ENCODE peak calls at places on chromosomes 16 and 17, in seven cellular contexts. P, Y, G, F, S, B and Q are unnamed samples.

GRCh38 chr17:6463616-6464445 is 19.6 kb downstream of the PIMREG start:
- DNase-seq in F (no peak), S (no peak), Y (no peak), B (no peak), P (no peak), G (no peak), Q (no peak)

GRCh38 chr17:27545562-27546229 is 85.3 kb upstream of the LGALS9 start:
- DNase-seq in S (peak; percentile 43), Y (no peak), F (no peak), P (no peak), B (no peak), G (peak; percentile 88), Q (no peak)

GRCh38 chr17:52025231-52025630 is 133.3 kb downstream of the CA10 start:
- DNase-seq in G (peak; percentile 22), S (no peak), F (no peak), Y (no peak), B (no peak), P (no peak), Q (no peak)

GRCh38 chr16:78925071-78925714 is 675.3 kb downstream of the MAF start:
- DNase-seq in S (no peak), P (peak; percentile 45), B (no peak), Y (no peak), G (no peak), F (no peak), Q (no peak)

GRCh38 chr17:42687707-42688275 is 5.5 kb downstream of the CNTNAP1 start:
- DNase-seq in P (no peak), Y (no peak), G (no peak), F (no peak), S (no peak), B (no peak), Q (no peak)

GRCh38 chr17:51908841-51909537 is 249.5 kb downstream of the CA10 start:
- DNase-seq in P (no peak), B (no peak), F (no peak), G (no peak), S (no peak), Y (no peak), Q (no peak)

GRCh38 chr16:1537763-1538289 is 4.4 kb downstream of the TMEM204 start:
- DNase-seq in G (no peak), F (no peak), Y (no peak), B (no peak), S (no peak), P (no peak), Q (no peak)

GRCh38 chr17:38460716-38461650 is 32.7 kb downstream of the ARHGAP23 start:
- DNase-seq in B (no peak), P (no peak), S (no peak), Y (no peak), G (no peak), F (no peak), Q (no peak)

GRCh38 chr16:531494-532125 is 4.1 kb downstream of the CAPN15 start:
- DNase-seq in P (no peak), Y (no peak), S (no peak), B (no peak), G (no peak), F (no peak), Q (no peak)

GRCh38 chr16:17382949-17383348 is 87.8 kb downstream of the XYLT1 start:
- DNase-seq in F (no peak), B (no peak), S (no peak), Y (no peak), G (no peak), P (no peak), Q (no peak)

GRCh38 chr16:53061701-53062159 is 6.9 kb downstream of the CHD9 start:
- DNase-seq in G (no peak), B (no peak), S (no peak), F (no peak), Y (no peak), P (no peak), Q (no peak)

GRCh38 chr17:82524540-82524939 is 5.0 kb downstream of the FOXK2 start:
- DNase-seq in P (no peak), G (no peak), F (no peak), S (no peak), B (no peak), Y (no peak), Q (no peak)

GRCh38 chr17:82525712-82526111 is 6.2 kb downstream of the FOXK2 start:
- DNase-seq in G (no peak), B (no peak), P (no peak), F (no peak), Y (no peak), S (no peak), Q (no peak)

GRCh38 chr17:82529914-82530300 is 10.4 kb downstream of the FOXK2 start:
- DNase-seq in P (no peak), Y (no peak), B (no peak), S (no peak), F (no peak), G (no peak), Q (no peak)

GRCh38 chr17:82528484-82529265 is 9.1 kb downstream of the FOXK2 start:
- DNase-seq in G (peak; percentile 50), P (peak; percentile 85), S (no peak), Y (no peak), B (no peak), F (no peak), Q (peak; percentile 33)

GRCh38 chr17:82527893-82528292 is 8.4 kb downstream of the FOXK2 start:
- DNase-seq in S (peak; percentile 54), P (no peak), B (no peak), G (no peak), Y (no peak), F (no peak), Q (no peak)
- H3K4me3 ChIP-seq in S (no peak overlapping the region), P (no peak overlapping the region), B (no peak overlapping the region), G (no peak overlapping the region), Y (no peak overlapping the region), F (no peak overlapping the region), Q (no peak overlapping the region)

GRCh38 chr17:36937001-36937960 is at the start of gene LHX1:
- DNase-seq in P (no peak), G (no peak), B (no peak), Y (no peak), S (no peak), F (no peak), Q (no peak)
- H3K4me3 ChIP-seq in P (peak within 1 kb of the TSS; percentile 59), G (no peak within 1 kb of the TSS), B (peak within 1 kb of the TSS; percentile 37), Y (no peak within 1 kb of the TSS), S (no peak within 1 kb of the TSS), F (no peak within 1 kb of the TSS), Q (no peak within 1 kb of the TSS)

DNA sequence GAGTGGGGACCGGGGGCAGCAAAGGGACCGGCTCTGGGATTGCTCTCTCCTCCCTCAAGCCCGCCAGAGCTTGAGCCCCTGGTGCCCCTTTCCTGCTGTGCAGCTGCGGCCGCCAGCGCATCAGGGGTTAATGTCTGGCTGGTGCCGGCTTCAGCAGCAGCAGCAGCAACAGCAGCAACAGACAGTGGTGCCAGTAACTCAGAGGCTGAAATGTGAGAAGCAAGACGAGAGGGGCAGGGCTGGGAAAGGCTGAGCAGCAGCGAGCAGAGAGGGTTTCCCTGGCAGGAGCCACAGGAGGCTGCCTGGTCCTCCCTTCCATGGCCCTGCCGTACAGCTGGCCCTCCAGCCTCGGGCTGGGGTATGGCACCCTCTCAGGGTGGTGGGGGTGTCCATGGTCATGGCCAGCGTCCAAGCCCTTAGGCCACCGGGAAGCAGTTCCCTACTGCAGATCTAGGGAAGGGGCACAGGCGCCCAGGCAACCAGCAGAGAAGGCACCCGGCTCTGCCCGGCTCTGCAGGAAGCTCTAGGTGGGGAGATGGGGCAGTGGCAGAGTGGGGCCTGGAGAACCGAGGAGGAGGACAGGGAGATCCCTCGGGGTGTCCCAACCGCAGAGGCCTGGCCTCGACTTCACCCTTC is 21.1 kb upstream of the TFAP4 start:
- DNase-seq in G (peak; percentile 81), B (no peak), S (peak; percentile 80), P (peak; percentile 70), F (peak; percentile 80), Y (no peak), Q (peak; percentile 76)
- H3K4me3 ChIP-seq in G (no peak overlapping the region), B (no peak overlapping the region), S (no peak overlapping the region), P (no peak overlapping the region), F (no peak overlapping the region), Y (no peak overlapping the region), Q (peak overlapping the region; percentile 22)

GRCh38 chr17:40068917-40069750 is 6.4 kb downstream of the THRA start:
- DNase-seq in F (peak; percentile 94), B (peak; percentile 61), G (peak; percentile 75), Y (peak; percentile 60), P (peak; percentile 82), S (peak; percentile 89), Q (peak; percentile 60)
- H3K4me3 ChIP-seq in F (no peak overlapping the region), B (peak overlapping the region; percentile 57), G (peak overlapping the region; percentile 24), Y (peak overlapping the region; percentile 32), P (peak overlapping the region; percentile 29), S (peak overlapping the region; percentile 50), Q (peak overlapping the region; percentile 48)

DNA sequence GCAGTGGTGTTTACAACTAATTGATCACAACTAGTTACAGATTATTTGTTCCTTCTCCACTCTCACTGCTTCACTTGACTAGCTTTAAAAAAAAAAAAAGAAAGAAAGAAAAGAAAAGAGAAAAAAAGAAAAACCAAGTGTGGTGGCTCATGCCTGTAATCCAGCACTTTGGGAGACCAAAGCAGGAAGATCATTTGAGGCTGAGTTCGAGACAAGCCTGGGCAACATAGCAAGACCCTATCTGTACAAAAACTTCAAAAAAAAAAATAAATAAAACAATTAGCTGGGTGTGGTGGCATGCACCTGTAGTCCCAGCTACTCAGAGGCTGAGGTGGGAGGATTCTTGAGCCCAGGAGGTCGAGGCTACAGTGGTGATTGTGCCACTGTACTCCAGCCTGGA is 4.2 kb downstream of the SNTB2 start:
- DNase-seq in P (no peak), Y (no peak), F (no peak), G (no peak), S (no peak), B (no peak), Q (no peak)
- H3K4me3 ChIP-seq in P (no peak overlapping the region), Y (no peak overlapping the region), F (no peak overlapping the region), G (no peak overlapping the region), S (no peak overlapping the region), B (no peak overlapping the region), Q (no peak overlapping the region)

GRCh38 chr17:64388961-64389565 is 1.6 kb downstream of the PECAM1 start:
- DNase-seq in B (no peak), G (no peak), P (no peak), Y (no peak), F (no peak), S (no peak), Q (no peak)
- H3K4me3 ChIP-seq in B (no peak overlapping the region), G (no peak overlapping the region), P (no peak overlapping the region), Y (no peak overlapping the region), F (no peak overlapping the region), S (no peak overlapping the region), Q (no peak overlapping the region)

GRCh38 chr17:8314797-8315739 is 5.0 kb downstream of the ARHGEF15 start:
- DNase-seq in S (no peak), G (no peak), F (no peak), B (no peak), Y (no peak), P (no peak), Q (no peak)
- H3K4me3 ChIP-seq in S (no peak overlapping the region), G (no peak overlapping the region), F (no peak overlapping the region), B (no peak overlapping the region), Y (no peak overlapping the region), P (no peak overlapping the region), Q (no peak overlapping the region)

GRCh38 chr16:46737621-46738214 is 10.4 kb downstream of the MYLK3 start:
- DNase-seq in Y (no peak), B (no peak), F (peak; percentile 47), S (no peak), P (no peak), G (no peak), Q (no peak)
- H3K4me3 ChIP-seq in Y (no peak overlapping the region), B (no peak overlapping the region), F (no peak overlapping the region), S (no peak overlapping the region), P (no peak overlapping the region), G (no peak overlapping the region), Q (no peak overlapping the region)

GRCh38 chr17:75723201-75723930 is 2.1 kb downstream of the ITGB4 start:
- DNase-seq in B (no peak), P (no peak), Y (no peak), G (no peak), S (no peak), F (no peak), Q (no peak)
- H3K4me3 ChIP-seq in B (no peak overlapping the region), P (peak overlapping the region; percentile 57), Y (no peak overlapping the region), G (no peak overlapping the region), S (no peak overlapping the region), F (no peak overlapping the region), Q (no peak overlapping the region)

GRCh38 chr17:78484300-78485159 is 92.7 kb downstream of the DNAH17 start:
- DNase-seq in Y (no peak), S (no peak), P (peak; percentile 58), B (peak; percentile 47), F (no peak), G (no peak), Q (peak; percentile 6)
- H3K4me3 ChIP-seq in Y (peak overlapping the region; percentile 58), S (peak overlapping the region; percentile 40), P (peak overlapping the region; percentile 86), B (peak overlapping the region; percentile 40), F (no peak overlapping the region), G (peak overlapping the region; percentile 21), Q (peak overlapping the region; percentile 48)